ENCODE peak calls at places on chromosomes 2 and 18, in eight cellular contexts. One of them, this sample, is unnamed.

GRCh38 chr2:96532641-96533291 is 3.8 kb upstream of the ARID5A start:
- DNase-seq in NCI-H774: no peak
- DNase-seq in globus pallidus: no peak
- DNase-seq in psoas muscle: no peak
- DNase-seq in vagina: no peak
- DNase-seq in T-helper 2 cell: no peak
- DNase-seq in H9: no peak
- DNase-seq in stromal cell of bone marrow: no peak
- DNase-seq in this sample: no peak

GRCh38 chr2:150280255-150280654 is 207.2 kb downstream of the RND3 start:
- DNase-seq in globus pallidus: no peak
- DNase-seq in stromal cell of bone marrow: peak; percentile 98
- DNase-seq in T-helper 2 cell: no peak
- DNase-seq in H9: no peak
- DNase-seq in psoas muscle: no peak
- DNase-seq in NCI-H774: no peak
- DNase-seq in vagina: no peak
- DNase-seq in this sample: no peak

GRCh38 chr2:63849381-63850203 is 7.9 kb downstream of the UGP2 start:
- DNase-seq in NCI-H774: no peak
- DNase-seq in psoas muscle: no peak
- DNase-seq in globus pallidus: peak; percentile 55
- DNase-seq in stromal cell of bone marrow: no peak
- DNase-seq in T-helper 2 cell: no peak
- DNase-seq in vagina: no peak
- DNase-seq in H9: peak; percentile 82
- DNase-seq in this sample: no peak

GRCh38 chr2:86818967-86819366 is 28.3 kb upstream of the CD8A start:
- DNase-seq in psoas muscle: no peak
- DNase-seq in stromal cell of bone marrow: no peak
- DNase-seq in T-helper 2 cell: no peak
- DNase-seq in vagina: no peak
- DNase-seq in H9: no peak
- DNase-seq in NCI-H774: no peak
- DNase-seq in globus pallidus: no peak
- DNase-seq in this sample: no peak

GRCh38 chr2:239348563-239349447 is 52.0 kb downstream of the HDAC4 start:
- DNase-seq in vagina: peak; percentile 91
- DNase-seq in stromal cell of bone marrow: no peak
- DNase-seq in H9: no peak
- DNase-seq in NCI-H774: no peak
- DNase-seq in globus pallidus: no peak
- DNase-seq in psoas muscle: no peak
- DNase-seq in T-helper 2 cell: no peak
- DNase-seq in this sample: no peak

GRCh38 chr2:60158262-60158661 is 395.2 kb downstream of the BCL11A start:
- DNase-seq in globus pallidus: no peak
- DNase-seq in T-helper 2 cell: no peak
- DNase-seq in vagina: no peak
- DNase-seq in psoas muscle: no peak
- DNase-seq in stromal cell of bone marrow: no peak
- DNase-seq in H9: no peak
- DNase-seq in NCI-H774: no peak
- DNase-seq in this sample: no peak

GRCh38 chr18:68428026-68428425 is 286.9 kb downstream of the TMX3 start:
- DNase-seq in H9: no peak
- DNase-seq in vagina: no peak
- DNase-seq in NCI-H774: peak; percentile 52
- DNase-seq in psoas muscle: no peak
- DNase-seq in globus pallidus: no peak
- DNase-seq in stromal cell of bone marrow: peak; percentile 74
- DNase-seq in T-helper 2 cell: no peak
- DNase-seq in this sample: no peak

GRCh38 chr2:214587442-214587841 is 176.6 kb downstream of the VWC2L start:
- DNase-seq in NCI-H774: no peak
- DNase-seq in globus pallidus: no peak
- DNase-seq in H9: peak; percentile 52
- DNase-seq in vagina: no peak
- DNase-seq in T-helper 2 cell: no peak
- DNase-seq in stromal cell of bone marrow: no peak
- DNase-seq in psoas muscle: no peak
- DNase-seq in this sample: no peak

GRCh38 chr2:171430516-171431410 is 3.0 kb downstream of the METTL8 start:
- DNase-seq in globus pallidus: no peak
- DNase-seq in H9: peak; percentile 55
- DNase-seq in vagina: no peak
- DNase-seq in stromal cell of bone marrow: no peak
- DNase-seq in psoas muscle: no peak
- DNase-seq in T-helper 2 cell: no peak
- DNase-seq in NCI-H774: no peak
- DNase-seq in this sample: no peak

GRCh38 chr18:70397259-70397925 is 108.5 kb downstream of the SOCS6 start:
- DNase-seq in H9: no peak
- DNase-seq in psoas muscle: no peak
- DNase-seq in vagina: no peak
- DNase-seq in globus pallidus: no peak
- DNase-seq in stromal cell of bone marrow: peak; percentile 64
- DNase-seq in NCI-H774: no peak
- DNase-seq in T-helper 2 cell: no peak
- DNase-seq in this sample: no peak

GRCh38 chr2:96554293-96555145 is 18.0 kb downstream of the ARID5A start:
- DNase-seq in H9: peak; percentile 84
- DNase-seq in stromal cell of bone marrow: no peak
- DNase-seq in vagina: peak; percentile 90
- DNase-seq in NCI-H774: peak; percentile 36
- DNase-seq in globus pallidus: peak; percentile 78
- DNase-seq in T-helper 2 cell: peak; percentile 62
- DNase-seq in psoas muscle: peak; percentile 74
- DNase-seq in this sample: peak; percentile 51

GRCh38 chr2:173165443-173166234 is 90.0 kb downstream of the MAP3K20 start:
- DNase-seq in H9: no peak
- DNase-seq in psoas muscle: no peak
- DNase-seq in T-helper 2 cell: no peak
- DNase-seq in globus pallidus: no peak
- DNase-seq in vagina: no peak
- DNase-seq in stromal cell of bone marrow: no peak
- DNase-seq in NCI-H774: no peak
- DNase-seq in this sample: no peak

GRCh38 chr2:128783193-128783671 is 464.6 kb upstream of the HS6ST1 start:
- DNase-seq in H9: peak; percentile 10
- DNase-seq in globus pallidus: no peak
- DNase-seq in stromal cell of bone marrow: no peak
- DNase-seq in psoas muscle: no peak
- DNase-seq in T-helper 2 cell: no peak
- DNase-seq in NCI-H774: no peak
- DNase-seq in vagina: peak; percentile 87
- DNase-seq in this sample: no peak

GRCh38 chr18:6917082-6917481 is 187.6 kb downstream of the ARHGAP28 start:
- DNase-seq in psoas muscle: no peak
- DNase-seq in NCI-H774: no peak
- DNase-seq in vagina: no peak
- DNase-seq in stromal cell of bone marrow: peak; percentile 2
- DNase-seq in T-helper 2 cell: no peak
- DNase-seq in globus pallidus: no peak
- DNase-seq in H9: no peak
- DNase-seq in this sample: no peak

GRCh38 chr2:207223051-207223450 is 57.3 kb upstream of the KLF7 start:
- DNase-seq in NCI-H774: no peak
- DNase-seq in globus pallidus: no peak
- DNase-seq in T-helper 2 cell: no peak
- DNase-seq in vagina: no peak
- DNase-seq in H9: no peak
- DNase-seq in psoas muscle: no peak
- DNase-seq in stromal cell of bone marrow: no peak
- DNase-seq in this sample: no peak

GRCh38 chr2:121532347-121532766 is 1.7 kb downstream of the RNU4ATAC start:
- DNase-seq in psoas muscle: no peak
- DNase-seq in T-helper 2 cell: no peak
- DNase-seq in H9: no peak
- DNase-seq in vagina: no peak
- DNase-seq in globus pallidus: no peak
- DNase-seq in NCI-H774: no peak
- DNase-seq in stromal cell of bone marrow: no peak
- DNase-seq in this sample: no peak

GRCh38 chr2:67825476-67825875 is 237.3 kb downstream of the C1D start:
- DNase-seq in psoas muscle: no peak
- DNase-seq in stromal cell of bone marrow: peak; percentile 12
- DNase-seq in globus pallidus: no peak
- DNase-seq in vagina: no peak
- DNase-seq in T-helper 2 cell: no peak
- DNase-seq in NCI-H774: no peak
- DNase-seq in H9: no peak
- DNase-seq in this sample: no peak